ENCODE peak calls at places on chromosomes 7 and 10, in ten cellular contexts. U is RWPE2; Q is ovary; T is naive thymus-derived CD4-positive, alpha-beta T cell; N is heart left ventricle; S is H1; B is Panc1; P is right cardiac atrium; Z is uterus; Y is H9. L is an unnamed sample.

GRCh38 chr10:81116990-81117389 is 579.3 kb downstream of the SH2D4B start:
- DNase-seq in Y (no peak), U (no peak), Z (no peak), P (no peak), Q (no peak), N (no peak), B (no peak), T (no peak), S (no peak), L (no peak)

GRCh38 chr7:1725199-1725701 is 55.2 kb downstream of the ELFN1 start:
- DNase-seq in Z (no peak), Y (peak; percentile 59), U (no peak), P (peak; percentile 89), B (no peak), Q (no peak), N (peak; percentile 94), T (no peak), S (no peak), L (no peak)

GRCh38 chr10:89458289-89458688 is 43.9 kb downstream of the IFIT5 start:
- DNase-seq in Y (no peak), T (no peak), B (no peak), Q (no peak), P (no peak), U (no peak), S (no peak), N (no peak), Z (no peak), L (no peak)

GRCh38 chr7:2162959-2163358 is 69.8 kb downstream of the MAD1L1 start:
- DNase-seq in Q (no peak), Z (no peak), N (no peak), P (peak; percentile 41), Y (no peak), T (no peak), U (no peak), S (no peak), B (no peak), L (no peak)

GRCh38 chr7:130365511-130366441 is 14.5 kb upstream of the CPA1 start:
- DNase-seq in Y (no peak), Z (peak; percentile 71), P (no peak), B (no peak), S (no peak), Q (peak; percentile 92), N (no peak), U (peak; percentile 51), T (no peak), L (no peak)

GRCh38 chr7:115329006-115329405 is 407.1 kb downstream of the MDFIC start:
- DNase-seq in N (no peak), Q (no peak), P (no peak), Y (no peak), B (no peak), U (no peak), Z (no peak), S (no peak), T (no peak), L (no peak)

GRCh38 chr7:37320140-37320839 is 128.4 kb downstream of the ELMO1 start:
- DNase-seq in Z (no peak), S (no peak), Q (no peak), B (no peak), Y (no peak), P (no peak), N (no peak), T (no peak), U (no peak), L (no peak)

GRCh38 chr7:90759752-90760151 is 163.6 kb downstream of the CDK14 start:
- DNase-seq in Y (no peak), Z (no peak), S (no peak), P (no peak), N (no peak), U (no peak), Q (no peak), B (no peak), T (no peak), L (no peak)

GRCh38 chr10:104680467-104681401 is 39.6 kb downstream of the SORCS3 start:
- DNase-seq in B (no peak), Y (peak; percentile 75), N (peak; percentile 31), S (peak; percentile 76), Z (peak; percentile 19), T (no peak), Q (peak; percentile 64), P (peak; percentile 56), U (no peak), L (no peak)

GRCh38 chr7:139423091-139423490 is 60.4 kb downstream of the KLRG2 start:
- DNase-seq in S (no peak), N (no peak), Z (no peak), Y (no peak), P (no peak), U (no peak), T (no peak), B (no peak), Q (no peak), L (no peak)

GRCh38 chr10:70648427-70648826 is 23.9 kb upstream of the ADAMTS14 start:
- DNase-seq in S (no peak), U (no peak), N (no peak), P (no peak), Z (no peak), T (no peak), B (no peak), Q (no peak), Y (no peak), L (no peak)

GRCh38 chr10:71193516-71193915 is 18.9 kb upstream of the UNC5B start:
- DNase-seq in S (no peak), T (no peak), Y (no peak), U (no peak), N (no peak), P (no peak), B (no peak), Z (no peak), Q (no peak), L (no peak)

GRCh38 chr10:28677889-28678686 is 767 bp downstream of the BAMBI start:
- DNase-seq in T (peak; percentile 41), Z (peak; percentile 40), U (no peak), S (peak; percentile 59), P (peak; percentile 74), Q (peak; percentile 35), Y (peak; percentile 42), B (no peak), N (peak; percentile 56), L (peak; percentile 9)

GRCh38 chr7:29606287-29606721 is 42.7 kb downstream of the PRR15 start:
- DNase-seq in Z (peak; percentile 47), U (no peak), P (no peak), B (peak; percentile 25), Y (no peak), Q (no peak), S (no peak), N (no peak), T (no peak), L (no peak)

GRCh38 chr7:12709731-12710502 is 22.5 kb downstream of the ARL4A start:
- DNase-seq in B (no peak), Q (no peak), T (no peak), S (no peak), N (no peak), U (no peak), P (no peak), Y (no peak), Z (no peak), L (no peak)

GRCh38 chr7:134766779-134767566 is 12.5 kb upstream of the CALD1 start:
- DNase-seq in T (no peak), U (no peak), P (peak; percentile 43), S (no peak), Q (peak; percentile 38), Z (peak; percentile 32), B (no peak), Y (no peak), N (peak; percentile 29), L (no peak)

GRCh38 chr10:109894516-109894915 is 28.8 kb downstream of the XPNPEP1 start:
- DNase-seq in B (no peak), S (no peak), P (peak; percentile 89), N (peak; percentile 90), U (peak; percentile 73), Q (peak; percentile 74), Z (peak; percentile 81), Y (peak; percentile 24), T (no peak), L (no peak)
- H3K27ac ChIP-seq in B (no peak overlapping the region), S (no peak overlapping the region), P (peak overlapping the region; percentile 95), N (peak overlapping the region; percentile 62), U (peak overlapping the region; percentile 59), Q (peak overlapping the region; percentile 59), Z (peak overlapping the region; percentile 61), Y (no peak overlapping the region), T (no peak overlapping the region), L (no peak overlapping the region)

GRCh38 chr10:130761032-130761575 is 550.4 kb downstream of the TCERG1L start:
- DNase-seq in Y (no peak), Q (no peak), T (no peak), P (peak; percentile 21), B (no peak), Z (no peak), U (peak; percentile 20), S (no peak), N (no peak), L (peak; percentile 37)
- H3K9me3 ChIP-seq in Y (no peaks in the 10 kb centered on the region), Q (no peaks in the 10 kb centered on the region), T (peaks cover 5% of the 10 kb centered on the region), P (no peaks in the 10 kb centered on the region), B (no peaks in the 10 kb centered on the region), Z (no peaks in the 10 kb centered on the region), U (no peaks in the 10 kb centered on the region), S (peaks cover 5% of the 10 kb centered on the region), N (no peaks in the 10 kb centered on the region), L (no peaks in the 10 kb centered on the region)

DNA sequence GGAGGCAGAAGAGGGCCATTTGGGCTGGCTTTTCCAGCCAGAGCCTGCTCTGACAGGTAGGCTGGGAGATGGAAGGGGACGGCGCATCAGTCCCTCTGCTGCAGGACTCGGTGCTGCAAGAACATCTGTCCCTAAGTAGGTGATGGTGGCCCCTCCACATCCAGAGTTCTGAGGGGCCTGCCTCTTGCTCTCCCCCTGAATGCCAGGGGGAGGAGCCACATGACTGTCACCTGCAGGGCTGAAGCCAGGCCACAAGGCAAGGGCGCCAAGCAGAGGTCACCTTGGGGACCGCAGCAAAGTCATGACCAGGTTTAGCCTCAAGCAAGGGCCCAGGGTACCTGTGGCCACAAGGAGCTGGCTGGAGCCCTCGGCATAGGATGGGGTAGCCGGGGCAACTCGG is 99.4 kb downstream of the FAM53B start:
- DNase-seq in T (no peak), Q (no peak), B (no peak), Z (no peak), Y (peak; percentile 59), N (no peak), S (no peak), U (no peak), P (peak; percentile 48), L (no peak)
- H3K27ac ChIP-seq in T (no peak overlapping the region), Q (no peak overlapping the region), B (no peak overlapping the region), Z (no peak overlapping the region), Y (no peak overlapping the region), N (no peak overlapping the region), S (no peak overlapping the region), U (no peak overlapping the region), P (no peak overlapping the region), L (no peak overlapping the region)

DNA sequence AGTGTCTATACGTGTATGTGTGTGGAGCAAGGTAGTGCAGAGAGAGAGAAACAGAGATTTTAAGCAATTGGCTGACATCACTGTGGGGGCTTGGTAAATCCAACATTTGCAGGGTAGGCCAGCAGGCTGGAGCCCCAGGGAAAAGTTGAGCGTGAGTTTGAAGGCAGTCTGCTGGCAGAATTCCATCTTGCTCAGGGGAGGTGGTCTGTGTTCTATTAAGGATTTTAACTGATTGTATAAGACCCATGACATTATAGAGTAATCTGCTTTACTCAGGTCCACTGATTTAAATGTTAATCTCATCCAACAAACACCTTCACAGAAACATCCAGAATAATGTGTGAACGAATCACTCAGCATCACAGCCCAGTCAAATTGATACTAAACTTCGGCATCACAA is 912.9 kb downstream of the GRM8 start:
- DNase-seq in B (no peak), Q (no peak), Z (no peak), P (no peak), Y (no peak), N (no peak), S (no peak), U (no peak), T (no peak), L (no peak)
- H3K9me3 ChIP-seq in B (no peaks in the 10 kb centered on the region), Q (no peaks in the 10 kb centered on the region), Z (no peaks in the 10 kb centered on the region), P (no peaks in the 10 kb centered on the region), Y (no peaks in the 10 kb centered on the region), N (no peaks in the 10 kb centered on the region), S (no peaks in the 10 kb centered on the region), U (no peaks in the 10 kb centered on the region), T (no peaks in the 10 kb centered on the region), L (no peaks in the 10 kb centered on the region)

GRCh38 chr10:75202321-75203096 is 8.1 kb upstream of the VDAC2 start:
- DNase-seq in S (no peak), P (peak; percentile 84), Z (peak; percentile 75), B (no peak), T (no peak), Q (no peak), U (no peak), N (peak; percentile 87), Y (no peak), L (no peak)
- H3K27ac ChIP-seq in S (no peak overlapping the region), P (peak overlapping the region; percentile 77), Z (peak overlapping the region; percentile 75), B (no peak overlapping the region), T (no peak overlapping the region), Q (no peak overlapping the region), U (no peak overlapping the region), N (peak overlapping the region; percentile 61), Y (no peak overlapping the region), L (no peak overlapping the region)